ENCODE peak calls at places on chromosomes 11 and 22, in four cellular contexts. U is NCI-H446, T is lower leg skin, M is upper lobe of right lung. P is an unnamed sample.

GRCh38 chr22:26722159-26722558 is 64.8 kb downstream of the MIAT start:
- DNase-seq in U (no peak), T (no peak), M (no peak), P (no peak)

GRCh38 chr22:26852176-26852575 is 194.8 kb downstream of the MIAT start:
- DNase-seq in U (no peak), T (peak; percentile 4), M (no peak), P (no peak)

GRCh38 chr22:50009251-50009650 is 3.3 kb downstream of the IL17REL start:
- DNase-seq in U (no peak), T (no peak), M (peak; percentile 60), P (no peak)

GRCh38 chr11:113234888-113235287 is 79.5 kb upstream of the TTC12 start:
- DNase-seq in U (no peak), T (no peak), M (no peak), P (no peak)

GRCh38 chr11:31477528-31478255 is 31.7 kb downstream of the IMMP1L start:
- DNase-seq in U (no peak), T (no peak), M (no peak), P (no peak)

GRCh38 chr11:76424379-76424778 is 20.4 kb upstream of the EMSY start:
- DNase-seq in U (no peak), T (no peak), M (no peak), P (no peak)

GRCh38 chr22:36191106-36191836 is 10.3 kb downstream of the APOL4 start:
- DNase-seq in U (peak; percentile 73), T (no peak), M (no peak), P (no peak)

GRCh38 chr11:118530683-118531596 is at the start of gene TMEM25:
- DNase-seq in U (peak; percentile 62), T (no peak), M (peak; percentile 88), P (no peak)

GRCh38 chr22:37137903-37138665 is 11.6 kb downstream of the IL2RB start:
- DNase-seq in U (no peak), T (no peak), M (no peak), P (no peak)

GRCh38 chr11:132312161-132312560 is 941.7 kb downstream of the NTM start:
- DNase-seq in U (no peak), T (no peak), M (no peak), P (no peak)

GRCh38 chr11:66479741-66480115 is 506 bp upstream of the DPP3 start:
- DNase-seq in U (no peak), T (peak; percentile 47), M (no peak), P (no peak)

GRCh38 chr11:287821-288327 is 1.1 kb upstream of the PGGHG start:
- DNase-seq in U (no peak), T (no peak), M (peak; percentile 67), P (no peak)

GRCh38 chr11:94544832-94545640 is 1.3 kb downstream of the FUT4 start:
- DNase-seq in U (no peak), T (peak; percentile 46), M (peak; percentile 70), P (no peak)

GRCh38 chr11:45204761-45205160 is 58.3 kb downstream of the PRDM11 start:
- DNase-seq in U (no peak), T (no peak), M (no peak), P (no peak)

GRCh38 chr22:32564170-32565001 is 89.8 kb downstream of the FBXO7 start:
- DNase-seq in U (no peak), T (no peak), M (no peak), P (no peak)

GRCh38 chr22:24725736-24726135 is 48.8 kb downstream of the PIWIL3 start:
- DNase-seq in U (no peak), T (no peak), M (no peak), P (no peak)

GRCh38 chr11:117792992-117793391 is 4.0 kb downstream of the DSCAML1 start:
- DNase-seq in U (no peak), T (no peak), M (no peak), P (no peak)

GRCh38 chr11:133136376-133136775 is 395.9 kb downstream of the OPCML start:
- DNase-seq in U (no peak), T (no peak), M (no peak), P (no peak)

GRCh38 chr11:13120691-13121090 is 111.6 kb downstream of the RASSF10 start:
- DNase-seq in U (no peak), T (no peak), M (no peak), P (no peak)

GRCh38 chr22:41934284-41935014 is 7.8 kb upstream of the TNFRSF13C start:
- DNase-seq in U (no peak), T (no peak), M (no peak), P (no peak)

GRCh38 chr11:65571940-65572339 is 398 bp upstream of the FAM89B start:
- DNase-seq in U (peak; percentile 36), T (no peak), M (no peak), P (peak; percentile 32)

GRCh38 chr11:69012092-69013008 is 696 bp downstream of the MRGPRF start:
- DNase-seq in U (no peak), T (no peak), M (no peak), P (no peak)

GRCh38 chr11:17013548-17014320 is 480 bp downstream of the PLEKHA7 start:
- DNase-seq in U (no peak), T (no peak), M (peak; percentile 81), P (no peak)

GRCh38 chr11:13745165-13745564 is 76.7 kb downstream of the FAR1 start:
- DNase-seq in U (no peak), T (no peak), M (no peak), P (no peak)